ENCODE peak calls at places on chromosomes 2 and 18, in eight cellular contexts. One of them, this sample, is unnamed.
A peak's percentile ranks its signal among the peaks of the same experiment; 100 is the strongest.

GRCh38 chr2:46873632-46874068 is 42.0 kb downstream of the MCFD2 start:
- DNase-seq in neural progenitor cell: no peak
- DNase-seq in heart left ventricle: peak; percentile 61
- DNase-seq in mammary epithelial cell: peak; percentile 92
- DNase-seq in K562: peak; percentile 77
- DNase-seq in A549: peak; percentile 95
- DNase-seq in colonic mucosa: peak; percentile 70
- DNase-seq in spleen: no peak
- DNase-seq in this sample: peak; percentile 90

GRCh38 chr2:8416836-8417832 is 264.7 kb upstream of the ID2 start:
- DNase-seq in spleen: no peak
- DNase-seq in neural progenitor cell: no peak
- DNase-seq in A549: no peak
- DNase-seq in mammary epithelial cell: no peak
- DNase-seq in K562: no peak
- DNase-seq in colonic mucosa: no peak
- DNase-seq in heart left ventricle: no peak
- DNase-seq in this sample: no peak

GRCh38 chr2:158487419-158487818 is 30.7 kb downstream of the PKP4 start:
- DNase-seq in K562: no peak
- DNase-seq in A549: no peak
- DNase-seq in heart left ventricle: no peak
- DNase-seq in mammary epithelial cell: no peak
- DNase-seq in spleen: no peak
- DNase-seq in colonic mucosa: no peak
- DNase-seq in neural progenitor cell: no peak
- DNase-seq in this sample: no peak

GRCh38 chr2:200590090-200590489 is 4.3 kb downstream of the AOX1 start:
- DNase-seq in spleen: no peak
- DNase-seq in neural progenitor cell: no peak
- DNase-seq in K562: no peak
- DNase-seq in mammary epithelial cell: no peak
- DNase-seq in colonic mucosa: no peak
- DNase-seq in A549: no peak
- DNase-seq in heart left ventricle: no peak
- DNase-seq in this sample: no peak

GRCh38 chr2:64482243-64482642 is 28.3 kb downstream of the LGALSL start:
- DNase-seq in neural progenitor cell: no peak
- DNase-seq in mammary epithelial cell: no peak
- DNase-seq in colonic mucosa: no peak
- DNase-seq in K562: no peak
- DNase-seq in A549: no peak
- DNase-seq in spleen: no peak
- DNase-seq in heart left ventricle: no peak
- DNase-seq in this sample: no peak

GRCh38 chr2:185012643-185013042 is 414.3 kb downstream of the ZNF804A start:
- DNase-seq in heart left ventricle: no peak
- DNase-seq in K562: no peak
- DNase-seq in spleen: no peak
- DNase-seq in colonic mucosa: no peak
- DNase-seq in neural progenitor cell: peak; percentile 5
- DNase-seq in A549: peak; percentile 10
- DNase-seq in mammary epithelial cell: peak; percentile 3
- DNase-seq in this sample: no peak

GRCh38 chr2:86072271-86072858 is 33.3 kb downstream of the POLR1A start:
- DNase-seq in mammary epithelial cell: no peak
- DNase-seq in spleen: peak; percentile 88
- DNase-seq in K562: no peak
- DNase-seq in neural progenitor cell: no peak
- DNase-seq in heart left ventricle: peak; percentile 66
- DNase-seq in A549: peak; percentile 55
- DNase-seq in colonic mucosa: no peak
- DNase-seq in this sample: no peak

GRCh38 chr18:58991127-58991798 is 126.6 kb downstream of the ZNF532 start:
- DNase-seq in K562: no peak
- DNase-seq in colonic mucosa: no peak
- DNase-seq in mammary epithelial cell: peak; percentile 85
- DNase-seq in spleen: no peak
- DNase-seq in heart left ventricle: no peak
- DNase-seq in A549: no peak
- DNase-seq in neural progenitor cell: no peak
- DNase-seq in this sample: no peak

GRCh38 chr2:25430556-25430955 is 88.8 kb upstream of the DNMT3A start:
- DNase-seq in K562: no peak
- DNase-seq in A549: no peak
- DNase-seq in heart left ventricle: no peak
- DNase-seq in neural progenitor cell: no peak
- DNase-seq in spleen: no peak
- DNase-seq in colonic mucosa: no peak
- DNase-seq in mammary epithelial cell: no peak
- DNase-seq in this sample: no peak
- TF ChIP-seq CTCF in K562: no peak
- TF ChIP-seq CTCF in A549: no peak
- TF ChIP-seq CTCF in heart left ventricle: no peak
- TF ChIP-seq CTCF in neural progenitor cell: no peak
- TF ChIP-seq CTCF in spleen: no peak
- TF ChIP-seq CTCF in colonic mucosa: no peak
- TF ChIP-seq CTCF in mammary epithelial cell: no peak
- TF ChIP-seq CTCF in this sample: no peak

DNA sequence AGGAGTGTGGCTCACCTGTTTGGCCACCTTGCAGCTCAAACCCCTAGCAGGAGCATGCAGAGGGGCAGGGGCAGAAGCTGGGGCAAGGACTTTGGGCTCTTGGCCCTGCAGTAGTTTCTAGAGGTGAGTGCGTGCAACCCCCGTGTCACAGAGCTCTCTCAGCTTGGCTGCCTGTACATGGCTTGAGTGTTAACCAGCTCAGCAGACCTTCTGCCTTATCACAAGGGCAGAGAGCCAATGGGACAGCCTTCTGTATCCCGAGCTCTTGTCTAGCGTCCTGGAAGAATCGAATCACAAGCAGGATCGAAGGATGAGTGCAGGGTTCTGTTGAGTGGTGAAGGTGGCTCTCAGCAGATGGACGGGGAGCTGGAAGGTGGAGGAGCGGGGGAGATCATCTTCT is 120.3 kb upstream of the TMEM18 start:
- DNase-seq in neural progenitor cell: no peak
- DNase-seq in spleen: no peak
- DNase-seq in A549: no peak
- DNase-seq in colonic mucosa: no peak
- DNase-seq in heart left ventricle: no peak
- DNase-seq in mammary epithelial cell: no peak
- DNase-seq in K562: no peak
- DNase-seq in this sample: peak; percentile 26
- H3K4me3 ChIP-seq in neural progenitor cell: no peak overlapping the region
- H3K4me3 ChIP-seq in spleen: no peak overlapping the region
- H3K4me3 ChIP-seq in A549: no peak overlapping the region
- H3K4me3 ChIP-seq in colonic mucosa: no peak overlapping the region
- H3K4me3 ChIP-seq in heart left ventricle: no peak overlapping the region
- H3K4me3 ChIP-seq in mammary epithelial cell: no peak overlapping the region
- H3K4me3 ChIP-seq in K562: no peak overlapping the region
- H3K4me3 ChIP-seq in this sample: no peak overlapping the region

DNA sequence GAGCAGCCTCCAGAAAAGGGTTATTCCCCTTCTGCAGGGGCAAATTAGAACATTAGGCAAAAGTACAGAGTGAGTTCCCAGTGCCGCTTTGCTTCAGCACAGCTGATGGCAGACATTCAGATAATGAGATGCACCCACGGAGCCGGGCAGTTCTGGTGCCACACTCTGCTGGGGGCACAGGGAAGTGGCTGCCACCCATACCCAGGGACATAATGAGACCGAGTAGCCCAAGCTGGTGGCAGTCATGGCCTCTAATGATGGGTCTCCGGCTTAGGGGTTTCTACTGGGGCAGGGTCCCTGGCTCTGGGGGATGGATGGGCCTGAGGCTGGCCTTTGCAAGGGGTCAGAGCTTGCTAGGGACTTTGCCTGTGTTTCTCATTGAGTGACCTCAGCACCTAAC is 26.2 kb downstream of the GLI2 start:
- DNase-seq in A549: no peak
- DNase-seq in heart left ventricle: peak; percentile 12
- DNase-seq in spleen: no peak
- DNase-seq in mammary epithelial cell: no peak
- DNase-seq in K562: no peak
- DNase-seq in neural progenitor cell: no peak
- DNase-seq in colonic mucosa: no peak
- DNase-seq in this sample: peak; percentile 23
- H3K4me1 ChIP-seq in A549: peaks cover 90% of the 10 kb centered on the region
- H3K4me1 ChIP-seq in heart left ventricle: no peaks in the 10 kb centered on the region
- H3K4me1 ChIP-seq in spleen: peaks cover 25% of the 10 kb centered on the region
- H3K4me1 ChIP-seq in mammary epithelial cell: no peaks in the 10 kb centered on the region
- H3K4me1 ChIP-seq in K562: no peaks in the 10 kb centered on the region
- H3K4me1 ChIP-seq in neural progenitor cell: peaks cover 68% of the 10 kb centered on the region
- H3K4me1 ChIP-seq in colonic mucosa: no peaks in the 10 kb centered on the region
- H3K4me1 ChIP-seq in this sample: no peaks in the 10 kb centered on the region

DNA sequence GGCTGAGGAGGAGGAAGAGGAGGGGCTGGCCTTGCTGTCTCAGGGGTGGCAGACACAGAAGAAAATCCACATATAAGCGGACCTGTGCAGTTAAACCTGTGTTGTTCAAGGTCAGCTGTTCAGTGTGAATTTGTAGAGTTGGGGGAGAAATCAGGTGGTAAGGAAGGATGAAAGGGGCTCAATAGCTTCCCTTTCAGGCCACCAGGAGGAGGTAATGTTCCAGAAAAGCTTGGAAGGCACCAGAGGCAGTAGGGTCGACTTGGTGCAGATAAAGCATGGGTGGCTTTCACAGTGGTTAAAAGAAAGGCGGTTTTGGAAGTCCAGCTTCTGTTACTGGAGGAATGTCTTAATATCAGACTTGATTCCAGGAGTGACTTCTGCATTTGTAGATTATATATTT is 167.4 kb downstream of the THSD7B start:
- DNase-seq in heart left ventricle: no peak
- DNase-seq in colonic mucosa: no peak
- DNase-seq in mammary epithelial cell: peak; percentile 14
- DNase-seq in A549: peak; percentile 13
- DNase-seq in spleen: no peak
- DNase-seq in neural progenitor cell: peak; percentile 67
- DNase-seq in K562: no peak
- DNase-seq in this sample: no peak
- TF ChIP-seq CTCF in heart left ventricle: peak; percentile 25
- TF ChIP-seq CTCF in colonic mucosa: no peak
- TF ChIP-seq CTCF in mammary epithelial cell: peak; percentile 82
- TF ChIP-seq CTCF in A549: no peak
- TF ChIP-seq CTCF in spleen: no peak
- TF ChIP-seq CTCF in neural progenitor cell: peak; percentile 78
- TF ChIP-seq CTCF in K562: peak; percentile 14
- TF ChIP-seq CTCF in this sample: peak; percentile 60

GRCh38 chr2:101305492-101306123 is 2.9 kb downstream of the RNF149 start:
- DNase-seq in colonic mucosa: no peak
- DNase-seq in neural progenitor cell: no peak
- DNase-seq in K562: peak; percentile 21
- DNase-seq in heart left ventricle: no peak
- DNase-seq in spleen: no peak
- DNase-seq in mammary epithelial cell: peak; percentile 55
- DNase-seq in A549: no peak
- DNase-seq in this sample: no peak
- H3K4me3 ChIP-seq in colonic mucosa: no peak overlapping the region
- H3K4me3 ChIP-seq in neural progenitor cell: no peak overlapping the region
- H3K4me3 ChIP-seq in K562: peak overlapping the region; percentile 72
- H3K4me3 ChIP-seq in heart left ventricle: peak overlapping the region; percentile 80
- H3K4me3 ChIP-seq in spleen: peak overlapping the region; percentile 78
- H3K4me3 ChIP-seq in mammary epithelial cell: no peak overlapping the region
- H3K4me3 ChIP-seq in A549: no peak overlapping the region
- H3K4me3 ChIP-seq in this sample: peak overlapping the region; percentile 80

GRCh38 chr18:70296781-70297180 is 7.9 kb downstream of the SOCS6 start:
- DNase-seq in colonic mucosa: no peak
- DNase-seq in heart left ventricle: no peak
- DNase-seq in spleen: no peak
- DNase-seq in neural progenitor cell: no peak
- DNase-seq in A549: no peak
- DNase-seq in K562: no peak
- DNase-seq in mammary epithelial cell: no peak
- DNase-seq in this sample: no peak
- H3K4me1 ChIP-seq in colonic mucosa: peaks cover 15% of the 10 kb centered on the region
- H3K4me1 ChIP-seq in heart left ventricle: peaks cover 44% of the 10 kb centered on the region
- H3K4me1 ChIP-seq in spleen: peaks cover 41% of the 10 kb centered on the region
- H3K4me1 ChIP-seq in neural progenitor cell: peaks cover 33% of the 10 kb centered on the region
- H3K4me1 ChIP-seq in A549: peaks cover 86% of the 10 kb centered on the region
- H3K4me1 ChIP-seq in K562: peaks cover 19% of the 10 kb centered on the region
- H3K4me1 ChIP-seq in mammary epithelial cell: peaks cover 5% of the 10 kb centered on the region
- H3K4me1 ChIP-seq in this sample: peaks cover 21% of the 10 kb centered on the region

GRCh38 chr2:73902284-73902683 is 9.5 kb downstream of the ACTG2 start:
- DNase-seq in mammary epithelial cell: no peak
- DNase-seq in colonic mucosa: no peak
- DNase-seq in heart left ventricle: no peak
- DNase-seq in neural progenitor cell: no peak
- DNase-seq in A549: no peak
- DNase-seq in K562: no peak
- DNase-seq in spleen: no peak
- DNase-seq in this sample: no peak
- TF ChIP-seq CTCF in mammary epithelial cell: no peak
- TF ChIP-seq CTCF in colonic mucosa: no peak
- TF ChIP-seq CTCF in heart left ventricle: no peak
- TF ChIP-seq CTCF in neural progenitor cell: no peak
- TF ChIP-seq CTCF in A549: no peak
- TF ChIP-seq CTCF in K562: no peak
- TF ChIP-seq CTCF in spleen: no peak
- TF ChIP-seq CTCF in this sample: no peak